ENCODE peak calls at places on chromosomes 13 and 19, in six cellular contexts. D is body of pancreas, L is astrocyte of the spinal cord, S is fibroblast of pulmonary artery, V is endothelial cell of umbilical vein, C is esophagus muscularis mucosa. O is an unnamed sample.

GRCh38 chr13:84139561-84140158 is 257.4 kb upstream of the SLITRK1 start:
- DNase-seq in D (no peak), C (no peak), L (no peak), V (no peak), S (no peak), O (no peak)

GRCh38 chr13:62360609-62361008 is 945.0 kb upstream of the PCDH20 start:
- DNase-seq in L (no peak), D (no peak), C (no peak), S (no peak), V (no peak), O (no peak)

GRCh38 chr13:93794197-93794885 is 567.7 kb downstream of the GPC6 start:
- DNase-seq in V (no peak), C (no peak), L (peak; percentile 5), D (no peak), S (no peak), O (no peak)

GRCh38 chr19:39316627-39317321 is 3.9 kb downstream of the LRFN1 start:
- DNase-seq in V (no peak), S (no peak), L (no peak), C (no peak), D (no peak), O (no peak)

GRCh38 chr19:29397748-29398147 is 128.0 kb upstream of the VSTM2B start:
- DNase-seq in S (no peak), V (no peak), L (no peak), D (no peak), C (no peak), O (no peak)

GRCh38 chr13:91482427-91482826 is 84.0 kb downstream of the GPC5 start:
- DNase-seq in D (no peak), V (no peak), S (no peak), L (peak; percentile 12), C (no peak), O (peak; percentile 13)

GRCh38 chr19:52778811-52779210 is 7.8 kb downstream of the ZNF600 start:
- DNase-seq in C (no peak), V (no peak), D (no peak), S (no peak), L (no peak), O (peak; percentile 22)

GRCh38 chr13:77701305-77701704 is 3.8 kb downstream of the SLAIN1 start:
- DNase-seq in C (no peak), V (no peak), D (no peak), S (no peak), L (no peak), O (no peak)

GRCh38 chr19:6925801-6926751 is 38.7 kb downstream of the ADGRE1 start:
- DNase-seq in S (no peak), L (no peak), D (no peak), C (no peak), V (no peak), O (no peak)

DNA sequence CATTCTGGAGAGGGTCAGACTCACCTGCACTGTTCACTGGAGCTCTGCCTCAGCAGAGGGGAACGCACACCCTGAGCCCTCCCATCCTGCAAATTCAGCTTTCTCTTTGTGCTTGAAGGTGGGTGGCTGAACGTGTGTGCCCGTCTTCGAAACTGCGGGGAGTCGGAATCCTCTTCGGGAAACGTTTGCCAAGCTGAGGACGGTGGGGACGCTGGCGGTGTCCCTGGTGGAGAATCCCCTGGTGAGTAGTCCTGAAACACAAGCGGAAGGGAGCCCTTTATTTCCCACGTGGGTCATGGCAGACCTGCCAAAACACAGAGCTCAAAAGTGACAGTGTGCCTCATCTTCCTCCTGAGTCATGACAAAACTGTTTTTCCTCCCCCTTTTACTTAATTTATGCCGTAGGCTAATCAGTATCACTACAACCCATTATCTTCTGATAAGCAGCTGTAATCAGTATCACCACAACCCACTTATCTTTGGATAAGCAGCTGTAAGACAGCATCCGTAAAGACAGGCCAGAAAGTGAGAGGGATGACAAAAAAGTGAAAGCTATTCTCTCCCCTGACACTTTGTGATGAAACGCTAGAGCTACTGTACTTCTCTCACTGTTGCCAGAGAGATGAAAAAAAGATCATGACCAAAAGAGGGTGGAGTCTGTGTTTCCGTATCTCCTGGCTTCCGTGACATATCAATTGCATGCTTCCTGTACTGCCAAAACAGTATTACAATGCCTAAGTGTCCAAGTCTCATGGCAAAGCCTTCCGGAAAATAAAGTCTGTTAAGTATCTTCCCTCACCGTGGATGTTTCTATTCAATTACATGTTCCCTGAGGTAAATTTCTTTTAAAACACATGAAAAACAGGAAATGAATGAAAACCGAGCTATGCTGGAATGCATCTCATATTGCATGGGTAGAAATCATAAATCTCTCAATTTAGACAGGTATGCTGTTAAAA is 155.5 kb downstream of the TBC1D4 start:
- DNase-seq in L (peak; percentile 44), V (peak; percentile 87), S (peak; percentile 89), D (no peak), C (no peak), O (peak; percentile 67)
- H3K4me3 ChIP-seq in L (no peak overlapping the region), V (no peak overlapping the region), S (peak overlapping the region; percentile 47), D (no peak overlapping the region), C (peak overlapping the region; percentile 38), O (peak overlapping the region; percentile 44)

DNA sequence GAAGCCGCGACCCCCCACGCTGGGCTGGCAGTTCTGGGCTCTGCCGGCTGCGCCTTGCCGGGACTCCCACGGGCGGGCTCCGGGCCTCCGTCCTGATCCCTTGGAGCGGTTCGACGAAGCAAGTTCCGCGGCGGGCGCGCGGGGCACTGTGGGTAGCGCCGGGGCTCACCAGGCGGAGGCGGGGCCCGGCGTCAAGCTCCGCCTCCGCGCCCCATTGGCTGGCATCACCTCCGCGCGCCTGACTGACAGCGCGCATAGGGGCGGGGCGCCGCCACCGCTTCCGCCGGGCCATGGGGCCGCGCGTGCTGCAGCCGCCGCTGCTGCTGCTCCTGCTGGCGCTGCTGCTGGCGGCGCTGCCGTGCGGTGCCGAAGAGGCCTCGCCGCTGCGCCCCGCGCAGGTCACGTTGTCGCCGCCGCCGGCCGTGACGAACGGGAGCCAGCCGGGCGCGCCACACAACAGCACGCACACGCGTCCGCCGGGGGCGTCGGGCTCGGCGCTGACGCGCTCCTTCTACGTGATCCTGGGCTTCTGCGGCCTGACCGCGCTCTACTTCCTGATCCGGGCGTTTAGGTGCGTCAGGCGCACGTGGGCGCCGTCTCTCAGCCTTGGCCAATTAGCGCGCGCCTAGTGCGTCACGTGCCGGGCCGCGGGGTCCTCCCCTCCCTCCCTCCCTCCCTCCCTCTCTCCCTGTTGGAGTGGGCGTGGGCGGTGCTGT is at the start of gene FAM174C:
- DNase-seq in V (peak; percentile 96), C (peak; percentile 99), L (peak; percentile 98), S (peak; percentile 98), D (peak; percentile 96), O (peak; percentile 98)
- TF ChIP-seq CTCF in V (no peak), C (no peak), L (no peak), S (no peak), D (no peak), O (no peak)

DNA sequence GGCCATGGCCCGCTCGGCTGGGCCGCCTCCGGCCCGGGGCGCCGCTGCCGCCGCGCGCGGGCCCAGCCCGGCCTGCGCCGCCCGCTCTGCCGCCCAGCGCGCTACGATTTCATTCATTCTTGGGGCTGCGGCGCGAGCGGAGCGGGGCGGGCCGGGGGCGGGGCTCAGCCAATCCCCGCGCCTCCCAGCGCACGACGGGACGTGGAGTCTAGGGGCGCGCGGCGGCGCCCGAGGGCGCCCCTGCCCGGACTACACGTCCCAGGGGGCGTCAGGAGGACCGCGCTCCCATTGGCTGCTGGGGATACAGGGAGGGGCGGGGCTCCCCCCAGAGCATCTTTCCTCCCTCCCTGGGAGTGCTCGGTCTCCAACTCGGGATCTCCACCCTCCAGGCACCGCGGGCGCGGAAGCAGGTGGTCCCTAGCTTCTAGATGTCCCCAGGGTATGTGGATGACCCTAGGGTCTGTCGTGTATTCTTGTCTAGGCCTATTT is 5.6 kb upstream of the DPF1 start:
- DNase-seq in C (no peak), V (peak; percentile 77), S (peak; percentile 81), L (peak; percentile 86), D (no peak), O (peak; percentile 90)
- H3K4me3 ChIP-seq in C (no peak overlapping the region), V (no peak overlapping the region), S (no peak overlapping the region), L (peak overlapping the region; percentile 48), D (no peak overlapping the region), O (no peak overlapping the region)

DNA sequence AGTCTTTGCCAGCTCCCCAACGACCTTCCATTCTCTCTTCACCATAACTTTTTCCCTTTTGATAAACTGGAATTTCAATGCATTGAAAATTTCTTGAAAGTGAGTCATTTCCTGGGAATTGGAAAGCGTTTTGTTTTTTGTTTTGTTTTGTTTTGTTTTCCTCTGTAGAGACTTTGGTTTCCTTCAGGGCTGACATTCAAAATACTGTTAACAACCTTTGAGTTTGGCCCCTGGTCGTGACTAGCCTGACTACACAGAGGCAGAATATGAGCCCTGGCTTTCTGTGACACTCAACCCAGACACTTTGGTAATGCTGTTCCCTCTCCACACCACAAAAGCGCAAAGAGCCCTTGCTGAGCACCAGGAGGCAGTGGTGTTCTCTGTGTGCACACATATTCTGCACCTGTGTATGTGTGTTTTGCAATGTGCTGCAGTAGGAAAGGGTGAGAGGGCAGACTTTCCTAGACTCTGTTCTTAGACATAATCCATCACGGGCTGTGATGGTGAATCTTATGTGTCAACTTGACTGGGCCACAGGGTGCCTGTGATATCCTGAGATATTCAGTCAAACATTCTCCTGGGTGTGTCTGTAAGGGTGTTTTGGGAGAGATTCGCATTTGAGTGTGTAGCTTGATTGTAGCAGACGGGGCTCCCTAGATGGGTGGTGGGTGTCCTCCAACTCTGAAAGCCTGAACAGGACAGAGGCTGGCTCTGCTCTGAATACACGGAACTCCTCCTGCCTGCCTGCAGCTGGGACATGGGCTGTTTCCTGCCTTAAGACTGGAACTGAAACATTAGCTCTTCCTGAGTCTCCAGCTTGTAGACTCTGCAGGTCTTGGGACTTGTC is 29.5 kb upstream of the ANKRD10 start:
- DNase-seq in C (no peak), V (peak; percentile 67), D (peak; percentile 47), S (peak; percentile 78), L (peak; percentile 59), O (peak; percentile 89)
- TF ChIP-seq CTCF in C (peak; percentile 35), V (peak; percentile 67), D (peak; percentile 40), S (peak; percentile 86), L (peak; percentile 81), O (peak; percentile 99)

GRCh38 chr19:17948967-17949930 is 16.4 kb downstream of the CCDC124 start:
- DNase-seq in S (no peak), L (no peak), C (no peak), D (no peak), V (no peak), O (no peak)

GRCh38 chr19:17949956-17950309 is 17.0 kb upstream of the KCNN1 start:
- DNase-seq in D (no peak), C (no peak), L (no peak), S (no peak), V (no peak), O (no peak)

GRCh38 chr19:17947815-17948473 is 15.1 kb downstream of the CCDC124 start:
- DNase-seq in V (peak; percentile 93), D (peak; percentile 88), C (peak; percentile 94), L (peak; percentile 88), S (peak; percentile 94), O (peak; percentile 93)

GRCh38 chr19:17946965-17947784 is 14.4 kb downstream of the CCDC124 start:
- DNase-seq in V (no peak), S (no peak), D (peak; percentile 37), C (no peak), L (no peak), O (no peak)

GRCh38 chr19:17948474-17948966 is 15.7 kb downstream of the CCDC124 start:
- DNase-seq in D (peak; percentile 35), S (no peak), V (no peak), C (no peak), L (no peak), O (no peak)
- H3K4me3 ChIP-seq in D (peak overlapping the region; percentile 34), S (peak overlapping the region; percentile 49), V (peak overlapping the region; percentile 36), C (peak overlapping the region; percentile 93), L (peak overlapping the region; percentile 44), O (peak overlapping the region; percentile 60)